ENCODE peak calls at places on chromosomes 4 and X, in nine cellular contexts. One of them, this sample, is unnamed.

GRCh38 chrX:39201305-39201990 is 400.2 kb downstream of the MID1IP1 start:
- DNase-seq in kidney: no peak
- DNase-seq in fibroblast of mammary gland: no peak
- DNase-seq in A549: no peak
- DNase-seq in cardiac fibroblast: peak
- DNase-seq in right atrium auricular region: no peak
- DNase-seq in mucosa of descending colon: no peak
- DNase-seq in body of pancreas: no peak
- DNase-seq in coronary artery: no peak
- DNase-seq in this sample: peak

GRCh38 chrX:34659575-34659974 is 2.5 kb upstream of the TMEM47 start:
- DNase-seq in kidney: no peak
- DNase-seq in fibroblast of mammary gland: no peak
- DNase-seq in A549: no peak
- DNase-seq in cardiac fibroblast: no peak
- DNase-seq in right atrium auricular region: no peak
- DNase-seq in mucosa of descending colon: no peak
- DNase-seq in body of pancreas: no peak
- DNase-seq in coronary artery: no peak
- DNase-seq in this sample: no peak

GRCh38 chr4:15158410-15159091 is 156.3 kb downstream of the CPEB2 start:
- DNase-seq in kidney: no peak
- DNase-seq in fibroblast of mammary gland: no peak
- DNase-seq in A549: no peak
- DNase-seq in cardiac fibroblast: no peak
- DNase-seq in right atrium auricular region: no peak
- DNase-seq in mucosa of descending colon: no peak
- DNase-seq in body of pancreas: no peak
- DNase-seq in coronary artery: no peak
- DNase-seq in this sample: no peak

GRCh38 chrX:153032397-153033118 is 23.7 kb upstream of the PNMA3 start:
- DNase-seq in kidney: peak
- DNase-seq in fibroblast of mammary gland: peak
- DNase-seq in A549: peak
- DNase-seq in cardiac fibroblast: peak
- DNase-seq in right atrium auricular region: peak
- DNase-seq in mucosa of descending colon: peak
- DNase-seq in body of pancreas: peak
- DNase-seq in coronary artery: no peak
- DNase-seq in this sample: peak

GRCh38 chrX:35439692-35440091 is 358.4 kb upstream of the MAGEB16 start:
- DNase-seq in kidney: no peak
- DNase-seq in fibroblast of mammary gland: no peak
- DNase-seq in A549: peak
- DNase-seq in cardiac fibroblast: no peak
- DNase-seq in right atrium auricular region: no peak
- DNase-seq in mucosa of descending colon: peak
- DNase-seq in body of pancreas: peak
- DNase-seq in coronary artery: no peak
- DNase-seq in this sample: no peak

GRCh38 chr4:183905081-183905592 is at the start of gene STOX2:
- DNase-seq in kidney: peak
- DNase-seq in fibroblast of mammary gland: peak
- DNase-seq in A549: peak
- DNase-seq in cardiac fibroblast: peak
- DNase-seq in right atrium auricular region: peak
- DNase-seq in mucosa of descending colon: peak
- DNase-seq in body of pancreas: peak
- DNase-seq in coronary artery: peak
- DNase-seq in this sample: peak

GRCh38 chr4:137417676-137418075 is 114.6 kb downstream of the PCDH18 start:
- DNase-seq in kidney: no peak
- DNase-seq in fibroblast of mammary gland: no peak
- DNase-seq in A549: no peak
- DNase-seq in cardiac fibroblast: no peak
- DNase-seq in right atrium auricular region: no peak
- DNase-seq in mucosa of descending colon: no peak
- DNase-seq in body of pancreas: no peak
- DNase-seq in coronary artery: no peak
- DNase-seq in this sample: no peak

GRCh38 chrX:153463031-153463430 is 7.3 kb downstream of the HAUS7 start:
- DNase-seq in kidney: peak
- DNase-seq in fibroblast of mammary gland: no peak
- DNase-seq in A549: no peak
- DNase-seq in cardiac fibroblast: no peak
- DNase-seq in right atrium auricular region: no peak
- DNase-seq in mucosa of descending colon: no peak
- DNase-seq in body of pancreas: no peak
- DNase-seq in coronary artery: no peak
- DNase-seq in this sample: no peak

GRCh38 chr4:2283199-2283711 is 21.3 kb upstream of the MXD4 start:
- DNase-seq in kidney: peak
- DNase-seq in fibroblast of mammary gland: no peak
- DNase-seq in A549: no peak
- DNase-seq in cardiac fibroblast: no peak
- DNase-seq in right atrium auricular region: no peak
- DNase-seq in mucosa of descending colon: no peak
- DNase-seq in body of pancreas: no peak
- DNase-seq in coronary artery: no peak
- DNase-seq in this sample: no peak

GRCh38 chrX:81174286-81174685 is 27.4 kb downstream of the HMGN5 start:
- DNase-seq in kidney: no peak
- DNase-seq in fibroblast of mammary gland: peak
- DNase-seq in A549: peak
- DNase-seq in cardiac fibroblast: peak
- DNase-seq in right atrium auricular region: no peak
- DNase-seq in mucosa of descending colon: no peak
- DNase-seq in body of pancreas: no peak
- DNase-seq in coronary artery: no peak
- DNase-seq in this sample: peak

GRCh38 chr4:1206299-1207156 is 34.1 kb upstream of the SPON2 start:
- DNase-seq in kidney: no peak
- DNase-seq in fibroblast of mammary gland: no peak
- DNase-seq in A549: no peak
- DNase-seq in cardiac fibroblast: no peak
- DNase-seq in right atrium auricular region: no peak
- DNase-seq in mucosa of descending colon: no peak
- DNase-seq in body of pancreas: peak
- DNase-seq in coronary artery: peak
- DNase-seq in this sample: no peak

GRCh38 chr4:612052-612748 is 13.2 kb upstream of the PDE6B start:
- DNase-seq in kidney: peak
- DNase-seq in fibroblast of mammary gland: no peak
- DNase-seq in A549: no peak
- DNase-seq in cardiac fibroblast: no peak
- DNase-seq in right atrium auricular region: no peak
- DNase-seq in mucosa of descending colon: no peak
- DNase-seq in body of pancreas: no peak
- DNase-seq in coronary artery: peak
- DNase-seq in this sample: no peak

GRCh38 chr4:177051473-177052060 is 258.1 kb upstream of the NEIL3 start:
- DNase-seq in kidney: no peak
- DNase-seq in fibroblast of mammary gland: peak
- DNase-seq in A549: peak
- DNase-seq in cardiac fibroblast: peak
- DNase-seq in right atrium auricular region: no peak
- DNase-seq in mucosa of descending colon: peak
- DNase-seq in body of pancreas: peak
- DNase-seq in coronary artery: no peak
- DNase-seq in this sample: peak

GRCh38 chrX:84219551-84219950 is 31.6 kb upstream of the RPS6KA6 start:
- DNase-seq in kidney: no peak
- DNase-seq in fibroblast of mammary gland: peak
- DNase-seq in A549: no peak
- DNase-seq in cardiac fibroblast: no peak
- DNase-seq in right atrium auricular region: no peak
- DNase-seq in mucosa of descending colon: no peak
- DNase-seq in body of pancreas: no peak
- DNase-seq in coronary artery: no peak
- DNase-seq in this sample: no peak

GRCh38 chr4:186900232-186900900 is 176.7 kb upstream of the FAT1 start:
- DNase-seq in kidney: no peak
- DNase-seq in fibroblast of mammary gland: peak
- DNase-seq in A549: peak
- DNase-seq in cardiac fibroblast: peak
- DNase-seq in right atrium auricular region: no peak
- DNase-seq in mucosa of descending colon: no peak
- DNase-seq in body of pancreas: no peak
- DNase-seq in coronary artery: no peak
- DNase-seq in this sample: peak

GRCh38 chr4:113618205-113618604 is 143.3 kb downstream of the CAMK2D start:
- DNase-seq in kidney: no peak
- DNase-seq in fibroblast of mammary gland: peak
- DNase-seq in A549: no peak
- DNase-seq in cardiac fibroblast: no peak
- DNase-seq in right atrium auricular region: no peak
- DNase-seq in mucosa of descending colon: no peak
- DNase-seq in body of pancreas: no peak
- DNase-seq in coronary artery: no peak
- DNase-seq in this sample: peak

GRCh38 chrX:123884809-123885408 is 25.1 kb downstream of the XIAP start:
- DNase-seq in kidney: no peak
- DNase-seq in fibroblast of mammary gland: peak
- DNase-seq in A549: peak
- DNase-seq in cardiac fibroblast: peak
- DNase-seq in right atrium auricular region: no peak
- DNase-seq in mucosa of descending colon: peak
- DNase-seq in body of pancreas: peak
- DNase-seq in coronary artery: no peak
- DNase-seq in this sample: peak

GRCh38 chr4:133154725-133155124 is 5.6 kb downstream of the PCDH10 start:
- DNase-seq in kidney: no peak
- DNase-seq in fibroblast of mammary gland: peak
- DNase-seq in A549: peak
- DNase-seq in cardiac fibroblast: peak
- DNase-seq in right atrium auricular region: no peak
- DNase-seq in mucosa of descending colon: no peak
- DNase-seq in body of pancreas: no peak
- DNase-seq in coronary artery: no peak
- DNase-seq in this sample: peak

GRCh38 chr4:16669036-16669435 is 229.4 kb downstream of the LDB2 start:
- DNase-seq in kidney: no peak
- DNase-seq in fibroblast of mammary gland: peak
- DNase-seq in A549: no peak
- DNase-seq in cardiac fibroblast: peak
- DNase-seq in right atrium auricular region: no peak
- DNase-seq in mucosa of descending colon: no peak
- DNase-seq in body of pancreas: peak
- DNase-seq in coronary artery: no peak
- DNase-seq in this sample: peak

GRCh38 chr4:149897784-149898183 is 82.1 kb upstream of the IQCM start:
- DNase-seq in kidney: no peak
- DNase-seq in fibroblast of mammary gland: peak
- DNase-seq in A549: peak
- DNase-seq in cardiac fibroblast: peak
- DNase-seq in right atrium auricular region: no peak
- DNase-seq in mucosa of descending colon: no peak
- DNase-seq in body of pancreas: no peak
- DNase-seq in coronary artery: no peak
- DNase-seq in this sample: peak
- TF ChIP-seq CTCF in kidney: no peak
- TF ChIP-seq CTCF in fibroblast of mammary gland: peak
- TF ChIP-seq CTCF in A549: peak
- TF ChIP-seq CTCF in cardiac fibroblast: peak
- TF ChIP-seq CTCF in right atrium auricular region: peak
- TF ChIP-seq CTCF in mucosa of descending colon: no peak
- TF ChIP-seq CTCF in body of pancreas: peak
- TF ChIP-seq CTCF in coronary artery: no peak
- TF ChIP-seq CTCF in this sample: peak

GRCh38 chr4:180923476-180923875 is 1319.7 kb upstream of the TENM3 start:
- DNase-seq in kidney: no peak
- DNase-seq in fibroblast of mammary gland: peak
- DNase-seq in A549: no peak
- DNase-seq in cardiac fibroblast: no peak
- DNase-seq in right atrium auricular region: no peak
- DNase-seq in mucosa of descending colon: no peak
- DNase-seq in body of pancreas: no peak
- DNase-seq in coronary artery: no peak
- DNase-seq in this sample: peak
- H3K4me3 ChIP-seq in kidney: no peak
- H3K4me3 ChIP-seq in fibroblast of mammary gland: no peak
- H3K4me3 ChIP-seq in A549: no peak
- H3K4me3 ChIP-seq in cardiac fibroblast: no peak
- H3K4me3 ChIP-seq in right atrium auricular region: no peak
- H3K4me3 ChIP-seq in mucosa of descending colon: no peak
- H3K4me3 ChIP-seq in body of pancreas: no peak
- H3K4me3 ChIP-seq in coronary artery: no peak
- H3K4me3 ChIP-seq in this sample: no peak

GRCh38 chr4:169900241-169900845 is 125.9 kb downstream of the MFAP3L start:
- DNase-seq in kidney: no peak
- DNase-seq in fibroblast of mammary gland: no peak
- DNase-seq in A549: no peak
- DNase-seq in cardiac fibroblast: no peak
- DNase-seq in right atrium auricular region: no peak
- DNase-seq in mucosa of descending colon: no peak
- DNase-seq in body of pancreas: no peak
- DNase-seq in coronary artery: no peak
- DNase-seq in this sample: no peak

GRCh38 chr4:169899295-169899694 is 126.9 kb downstream of the MFAP3L start:
- DNase-seq in kidney: no peak
- DNase-seq in fibroblast of mammary gland: no peak
- DNase-seq in A549: no peak
- DNase-seq in cardiac fibroblast: no peak
- DNase-seq in right atrium auricular region: no peak
- DNase-seq in mucosa of descending colon: no peak
- DNase-seq in body of pancreas: no peak
- DNase-seq in coronary artery: no peak
- DNase-seq in this sample: no peak

GRCh38 chr4:169906104-169906503 is 120.1 kb downstream of the MFAP3L start:
- DNase-seq in kidney: no peak
- DNase-seq in fibroblast of mammary gland: no peak
- DNase-seq in A549: peak
- DNase-seq in cardiac fibroblast: no peak
- DNase-seq in right atrium auricular region: no peak
- DNase-seq in mucosa of descending colon: no peak
- DNase-seq in body of pancreas: no peak
- DNase-seq in coronary artery: no peak
- DNase-seq in this sample: no peak

GRCh38 chr4:169906821-169907220 is 119.4 kb downstream of the MFAP3L start:
- DNase-seq in kidney: no peak
- DNase-seq in fibroblast of mammary gland: no peak
- DNase-seq in A549: no peak
- DNase-seq in cardiac fibroblast: no peak
- DNase-seq in right atrium auricular region: no peak
- DNase-seq in mucosa of descending colon: no peak
- DNase-seq in body of pancreas: no peak
- DNase-seq in coronary artery: no peak
- DNase-seq in this sample: no peak

GRCh38 chr4:169902658-169903345 is 123.4 kb downstream of the MFAP3L start:
- DNase-seq in kidney: no peak
- DNase-seq in fibroblast of mammary gland: no peak
- DNase-seq in A549: peak
- DNase-seq in cardiac fibroblast: no peak
- DNase-seq in right atrium auricular region: no peak
- DNase-seq in mucosa of descending colon: no peak
- DNase-seq in body of pancreas: no peak
- DNase-seq in coronary artery: no peak
- DNase-seq in this sample: no peak
- TF ChIP-seq CTCF in kidney: peak
- TF ChIP-seq CTCF in fibroblast of mammary gland: no peak
- TF ChIP-seq CTCF in A549: no peak
- TF ChIP-seq CTCF in cardiac fibroblast: no peak
- TF ChIP-seq CTCF in right atrium auricular region: no peak
- TF ChIP-seq CTCF in mucosa of descending colon: no peak
- TF ChIP-seq CTCF in body of pancreas: no peak
- TF ChIP-seq CTCF in coronary artery: no peak
- TF ChIP-seq CTCF in this sample: no peak

GRCh38 chr4:118082182-118082581 is 47.9 kb downstream of the NDST3 start:
- DNase-seq in kidney: no peak
- DNase-seq in fibroblast of mammary gland: no peak
- DNase-seq in A549: no peak
- DNase-seq in cardiac fibroblast: no peak
- DNase-seq in right atrium auricular region: no peak
- DNase-seq in mucosa of descending colon: no peak
- DNase-seq in body of pancreas: no peak
- DNase-seq in coronary artery: no peak
- DNase-seq in this sample: no peak
- H3K4me3 ChIP-seq in kidney: no peak
- H3K4me3 ChIP-seq in fibroblast of mammary gland: no peak
- H3K4me3 ChIP-seq in A549: no peak
- H3K4me3 ChIP-seq in cardiac fibroblast: no peak
- H3K4me3 ChIP-seq in right atrium auricular region: no peak
- H3K4me3 ChIP-seq in mucosa of descending colon: no peak
- H3K4me3 ChIP-seq in body of pancreas: no peak
- H3K4me3 ChIP-seq in coronary artery: no peak
- H3K4me3 ChIP-seq in this sample: no peak